ENCODE peak calls at places on chromosome 17, in six cellular contexts. S, R, Z, A, D and T are unnamed samples.

GRCh38 chr17:10156579-10157488 is 41.6 kb downstream of the GAS7 start:
- DNase-seq in S (no peak), R (no peak), Z (peak), A (no peak), D (peak), T (no peak)

GRCh38 chr17:77944390-77945222 is 13.9 kb upstream of the TNRC6C start:
- DNase-seq in S (peak), R (no peak), Z (no peak), A (no peak), D (no peak), T (no peak)

GRCh38 chr17:3903881-3904286 is 11.0 kb upstream of the CAMKK1 start:
- DNase-seq in S (no peak), R (no peak), Z (no peak), A (no peak), D (no peak), T (no peak)

GRCh38 chr17:82642022-82642421 is 6.2 kb downstream of the WDR45B start:
- DNase-seq in S (no peak), R (no peak), Z (no peak), A (no peak), D (no peak), T (no peak)

GRCh38 chr17:73491648-73492047 is 152.6 kb downstream of the SDK2 start:
- DNase-seq in S (no peak), R (no peak), Z (no peak), A (no peak), D (no peak), T (no peak)

GRCh38 chr17:73500414-73500999 is 143.7 kb downstream of the SDK2 start:
- DNase-seq in S (no peak), R (no peak), Z (no peak), A (no peak), D (no peak), T (no peak)

GRCh38 chr17:44216173-44216572 is 3.3 kb downstream of the UBTF start:
- DNase-seq in S (no peak), R (no peak), Z (no peak), A (no peak), D (no peak), T (no peak)

GRCh38 chr17:70855401-70856054 is 686.2 kb downstream of the KCNJ2 start:
- DNase-seq in S (no peak), R (no peak), Z (no peak), A (no peak), D (no peak), T (peak)

GRCh38 chr17:63697341-63698286 is 2.3 kb downstream of the LIMD2 start:
- DNase-seq in S (peak), R (no peak), Z (peak), A (no peak), D (no peak), T (peak)

GRCh38 chr17:50088952-50089825 is 6.0 kb upstream of the PDK2 start:
- DNase-seq in S (no peak), R (no peak), Z (no peak), A (no peak), D (no peak), T (no peak)

GRCh38 chr17:17167986-17168385 is 38.1 kb downstream of the PLD6 start:
- DNase-seq in S (no peak), R (no peak), Z (no peak), A (no peak), D (no peak), T (no peak)

GRCh38 chr17:53626286-53626685 is 196.4 kb upstream of the KIF2B start:
- DNase-seq in S (peak), R (no peak), Z (no peak), A (no peak), D (no peak), T (peak)

GRCh38 chr17:17198281-17198680 is 7.9 kb downstream of the PLD6 start:
- DNase-seq in S (no peak), R (no peak), Z (no peak), A (no peak), D (no peak), T (peak)

GRCh38 chr17:69246726-69247375 is 18.2 kb upstream of the ABCA10 start:
- DNase-seq in S (peak), R (no peak), Z (no peak), A (no peak), D (no peak), T (peak)

GRCh38 chr17:77826132-77826873 is 132.2 kb upstream of the TNRC6C start:
- DNase-seq in S (no peak), R (no peak), Z (no peak), A (no peak), D (peak), T (no peak)

GRCh38 chr17:49687878-49688491 is 10.1 kb upstream of the SPOP start:
- DNase-seq in S (peak), R (no peak), Z (no peak), A (no peak), D (no peak), T (no peak)

GRCh38 chr17:6498798-6499540 is 54.7 kb downstream of the PIMREG start:
- DNase-seq in S (no peak), R (peak), Z (peak), A (no peak), D (peak), T (no peak)

GRCh38 chr17:10192500-10192899 is 5.9 kb downstream of the GAS7 start:
- DNase-seq in S (no peak), R (no peak), Z (no peak), A (no peak), D (no peak), T (no peak)

GRCh38 chr17:57587201-57587870 is 157.8 kb downstream of the CCDC182 start:
- DNase-seq in S (no peak), R (no peak), Z (no peak), A (no peak), D (no peak), T (no peak)

GRCh38 chr17:41618341-41619161 is 5.8 kb downstream of the KRT17 start:
- DNase-seq in S (no peak), R (no peak), Z (no peak), A (no peak), D (no peak), T (no peak)

GRCh38 chr17:70168979-70169706 is at the start of gene KCNJ2:
- DNase-seq in S (peak), R (peak), Z (peak), A (peak), D (peak), T (peak)

GRCh38 chr17:61451538-61452300 is 503 bp upstream of the TBX4 start:
- DNase-seq in S (no peak), R (peak), Z (no peak), A (no peak), D (no peak), T (no peak)

GRCh38 chr17:74437702-74438101 is 5.8 kb downstream of the GPRC5C start:
- DNase-seq in S (no peak), R (no peak), Z (no peak), A (no peak), D (no peak), T (no peak)

GRCh38 chr17:4449736-4450135 is 16.0 kb downstream of the SPNS3 start:
- DNase-seq in S (no peak), R (no peak), Z (no peak), A (no peak), D (no peak), T (no peak)

GRCh38 chr17:62696726-62697490 is 69.4 kb downstream of the MRC2 start:
- DNase-seq in S (peak), R (no peak), Z (peak), A (no peak), D (peak), T (no peak)

GRCh38 chr17:69558796-69559195 is 144.3 kb downstream of the MAP2K6 start:
- DNase-seq in S (no peak), R (no peak), Z (no peak), A (no peak), D (no peak), T (no peak)

GRCh38 chr17:82489117-82489516 is 30.4 kb upstream of the FOXK2 start:
- DNase-seq in S (peak), R (peak), Z (peak), A (no peak), D (peak), T (peak)